ENCODE peak calls at places on chromosomes 5 and 9, in six cellular contexts. Q is coronary artery, H is breast epithelium, O is spleen, M is A673, T is kidney. R is an unnamed sample.

GRCh38 chr5:113965225-113965624 is 396.6 kb upstream of the KCNN2 start:
- DNase-seq in M (no peak), Q (no peak), H (no peak), T (no peak), O (no peak), R (no peak)

GRCh38 chr9:14347408-14348224 is 33.7 kb upstream of the NFIB start:
- DNase-seq in O (no peak), H (no peak), M (peak), Q (peak), T (peak), R (no peak)

GRCh38 chr5:93307557-93307956 is 273.5 kb downstream of the NR2F1-AS1 start:
- DNase-seq in Q (no peak), M (peak), T (no peak), O (no peak), H (no peak), R (no peak)

GRCh38 chr5:58262226-58262625 is 197.7 kb downstream of the PLK2 start:
- DNase-seq in H (no peak), T (no peak), Q (no peak), O (no peak), M (no peak), R (no peak)

GRCh38 chr9:83714316-83714715 is 6.6 kb upstream of the UBQLN1 start:
- DNase-seq in O (no peak), M (peak), H (no peak), T (no peak), Q (no peak), R (no peak)

GRCh38 chr5:140145818-140146522 is 20.2 kb downstream of the IGIP start:
- DNase-seq in T (peak), Q (peak), O (peak), H (peak), M (no peak), R (peak)

GRCh38 chr5:151156732-151157402 is 712 bp downstream of the ANXA6 start:
- DNase-seq in O (peak), H (no peak), Q (no peak), M (peak), T (no peak), R (no peak)

GRCh38 chr5:158942217-158942616 is 157.5 kb downstream of the EBF1 start:
- DNase-seq in H (no peak), O (no peak), Q (no peak), T (no peak), M (no peak), R (no peak)

GRCh38 chr9:112849363-112849922 is 41.2 kb downstream of the SLC46A2 start:
- DNase-seq in T (no peak), Q (no peak), H (no peak), M (no peak), O (no peak), R (no peak)

GRCh38 chr5:176446884-176447537 is 1.2 kb upstream of the FAF2 start:
- DNase-seq in T (no peak), Q (peak), M (no peak), O (peak), H (no peak), R (no peak)

GRCh38 chr9:111023090-111023489 is 15.2 kb downstream of the LPAR1 start:
- DNase-seq in T (no peak), O (no peak), Q (no peak), H (no peak), M (no peak), R (no peak)
- TF ChIP-seq CTCF in T (no peak), O (no peak), Q (no peak), H (no peak), M (no peak), R (no peak)

GRCh38 chr5:77643654-77644404 is 5.3 kb upstream of the OTP start:
- DNase-seq in O (no peak), H (no peak), M (no peak), T (no peak), Q (no peak), R (no peak)

GRCh38 chr5:77641397-77641943 is 3.0 kb upstream of the OTP start:
- DNase-seq in M (no peak), T (no peak), H (no peak), O (no peak), Q (no peak), R (no peak)

GRCh38 chr5:77644443-77645157 is 6.1 kb upstream of the OTP start:
- DNase-seq in M (no peak), Q (no peak), T (no peak), H (no peak), O (no peak), R (no peak)

GRCh38 chr5:77641963-77642589 is 3.6 kb upstream of the OTP start:
- DNase-seq in T (no peak), Q (no peak), M (no peak), O (no peak), H (no peak), R (no peak)

DNA sequence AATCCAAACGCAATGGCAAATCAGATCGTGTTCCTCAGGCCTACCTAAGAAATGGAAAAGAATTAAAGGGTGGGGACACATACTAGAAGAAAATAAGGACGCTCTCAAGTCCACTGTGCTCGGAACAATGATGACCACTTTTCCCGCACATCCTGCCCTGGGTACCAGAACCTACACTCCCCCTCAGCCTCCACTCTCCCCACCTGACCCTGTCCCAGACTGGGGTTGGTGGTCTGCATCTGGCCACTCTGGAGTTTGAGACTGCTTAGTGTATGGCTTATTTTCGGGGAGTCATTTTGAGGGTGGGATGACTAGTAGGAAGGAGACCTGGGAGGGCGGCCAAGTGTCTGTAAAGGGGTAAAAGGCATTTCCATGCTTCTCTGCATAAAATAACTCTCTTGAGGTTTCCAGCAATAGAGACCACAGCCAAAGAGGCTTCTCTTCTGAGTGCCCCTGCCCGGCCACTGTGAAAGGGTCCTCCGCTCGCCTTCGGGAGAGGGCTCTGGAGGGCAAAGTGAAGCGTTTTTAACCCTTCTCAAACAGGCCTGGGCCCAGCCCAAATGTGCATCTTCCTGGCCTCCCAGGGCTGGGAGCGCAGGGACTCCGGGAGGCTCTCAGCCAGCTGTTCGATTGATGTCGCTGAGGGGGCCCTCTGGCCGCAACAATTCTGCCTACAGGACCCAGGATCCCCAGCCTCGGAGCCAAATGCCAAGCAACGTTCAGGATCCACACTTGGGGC is 4.6 kb upstream of the OTP start:
- DNase-seq in M (no peak), T (peak), H (no peak), Q (no peak), O (no peak), R (no peak)
- H3K4me3 ChIP-seq in M (no peak), T (no peak), H (no peak), Q (peak), O (no peak), R (no peak)

DNA sequence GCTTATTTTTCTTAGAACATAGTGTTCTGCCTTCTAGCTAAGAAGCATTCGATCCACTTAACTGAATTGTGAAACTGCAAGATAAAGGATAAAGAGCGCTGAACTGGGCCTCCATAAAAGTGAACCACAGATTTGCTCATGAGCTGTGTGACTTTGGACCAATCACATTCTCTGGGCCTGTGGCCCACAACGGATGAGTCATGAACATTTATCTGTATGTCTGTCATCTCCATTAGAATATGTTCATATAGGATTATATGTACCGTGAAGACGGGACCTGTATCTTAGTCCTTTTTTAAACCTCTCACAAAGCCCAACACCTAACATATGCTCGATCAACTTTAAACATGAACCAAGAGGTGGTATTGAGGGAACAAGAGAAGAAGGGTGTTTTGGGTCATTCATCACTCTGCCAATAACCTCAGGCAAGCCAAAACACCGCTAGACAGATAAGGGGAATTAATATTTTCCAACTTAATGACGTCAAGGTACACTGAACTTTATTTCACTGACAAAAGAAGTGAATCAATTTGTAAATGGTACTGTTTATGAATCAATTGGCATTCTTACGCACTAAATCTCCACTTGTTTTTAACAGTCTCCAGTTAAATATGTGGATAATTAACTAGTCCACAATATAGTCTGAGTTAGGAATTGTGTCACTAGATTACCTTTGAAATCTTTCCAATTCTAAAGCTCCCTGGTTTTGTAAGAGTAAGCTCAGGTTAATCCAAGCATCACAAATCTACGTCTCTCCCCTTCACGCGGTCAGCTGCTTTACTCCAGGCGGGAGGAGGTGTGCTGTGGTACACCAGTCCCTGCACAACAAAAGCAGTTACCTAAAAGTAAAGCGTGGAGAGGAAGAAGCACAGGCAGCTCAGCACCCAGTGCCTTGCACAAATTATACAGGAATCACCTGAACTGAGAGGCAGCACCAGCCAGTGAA is 1.6 kb downstream of the TMEM245 start:
- DNase-seq in H (no peak), M (peak), O (no peak), T (peak), Q (no peak), R (no peak)
- H3K27ac ChIP-seq in H (peak), M (peak), O (peak), T (peak), Q (peak), R (no peak)

GRCh38 chr9:89225587-89225986 is 47.0 kb upstream of the SHC3 start:
- DNase-seq in T (no peak), Q (no peak), H (no peak), M (no peak), O (no peak), R (no peak)
- TF ChIP-seq CTCF in T (no peak), Q (no peak), H (no peak), M (no peak), O (no peak), R (no peak)

DNA sequence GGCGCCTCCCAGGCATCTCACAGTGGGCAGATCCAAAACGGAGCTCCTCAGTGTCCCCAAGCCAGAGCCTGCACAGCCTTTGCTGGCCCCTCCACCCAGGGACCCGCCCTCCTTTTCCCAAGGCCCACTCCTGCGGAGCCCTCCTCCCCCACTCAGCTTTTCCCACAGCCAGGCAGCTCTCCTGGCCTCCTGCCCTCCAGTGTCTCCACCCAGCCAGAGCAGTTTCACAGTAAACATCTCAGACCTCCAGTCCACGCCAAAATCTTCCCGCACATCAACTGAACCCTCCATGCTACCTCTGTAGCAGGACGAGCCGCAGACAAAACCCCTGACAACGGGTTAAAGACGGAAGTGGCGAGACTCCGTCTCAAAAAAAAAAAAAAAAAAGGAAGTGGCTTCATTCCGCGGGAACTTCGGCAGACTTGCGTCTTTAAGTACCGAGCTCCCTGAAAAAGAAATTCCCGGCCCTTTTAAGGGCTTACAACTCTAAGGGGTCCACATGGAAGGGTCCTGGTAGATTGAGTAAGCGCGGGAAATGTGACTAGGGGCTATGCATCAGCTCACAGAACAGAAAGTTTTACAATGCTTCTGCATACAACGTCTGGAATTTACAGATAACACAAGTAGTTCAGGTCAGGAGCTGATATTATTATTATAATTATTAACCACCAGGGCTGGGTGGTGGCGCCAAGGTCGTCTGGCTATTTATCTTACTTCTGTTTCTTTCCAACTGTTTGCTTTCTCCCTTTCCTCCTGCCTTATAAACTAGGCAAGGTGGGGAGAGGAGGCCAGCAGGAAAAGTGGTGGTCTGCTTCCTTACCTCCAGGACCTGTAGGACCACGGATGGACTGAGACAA is 11.4 kb upstream of the GRIN1 start:
- DNase-seq in H (no peak), O (no peak), Q (no peak), T (no peak), M (no peak), R (no peak)
- H3K4me3 ChIP-seq in H (peak), O (peak), Q (peak), T (peak), M (peak), R (peak)

DNA sequence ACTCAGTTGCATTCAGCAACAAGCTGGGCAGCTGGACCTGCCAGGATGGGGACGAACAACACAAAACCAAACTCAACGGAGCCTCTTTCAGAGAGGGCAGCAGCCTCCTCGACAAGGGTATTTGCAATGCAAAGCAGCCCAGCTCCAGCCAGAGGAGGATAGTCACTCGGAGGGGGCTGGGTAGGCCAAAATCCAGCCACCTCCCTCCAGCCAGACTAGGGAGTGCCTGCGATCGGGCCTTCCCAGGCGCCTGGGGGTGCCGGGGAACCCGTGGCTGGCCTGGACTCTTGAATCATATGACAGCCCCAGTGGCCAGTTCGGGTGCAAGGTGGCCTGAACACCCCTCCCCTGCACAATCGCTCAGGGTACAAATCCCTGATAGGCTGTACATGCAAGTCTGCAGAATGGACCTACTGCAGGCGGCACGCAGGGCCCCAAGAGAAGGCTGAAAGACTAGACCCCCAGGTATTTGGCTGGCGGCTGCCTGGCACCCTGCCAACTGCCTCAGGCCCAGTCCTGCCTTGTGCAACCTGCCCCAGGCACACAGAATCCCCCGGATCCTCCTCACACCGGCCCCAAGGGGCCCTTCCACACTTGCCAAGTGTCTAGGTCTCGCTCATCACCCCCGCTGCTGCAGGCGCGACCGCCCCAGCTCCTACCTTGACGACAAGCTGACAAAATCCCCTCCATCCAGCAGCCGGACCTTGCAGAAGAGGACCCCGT is 1.3 kb downstream of the EEIG1 start:
- DNase-seq in O (peak), T (peak), H (no peak), M (peak), Q (no peak), R (no peak)
- H3K27ac ChIP-seq in O (peak), T (peak), H (peak), M (peak), Q (peak), R (peak)

GRCh38 chr5:115531380-115531779 is 13.2 kb downstream of the FEM1C start:
- DNase-seq in M (no peak), H (no peak), Q (no peak), T (no peak), O (no peak), R (no peak)

GRCh38 chr5:115532517-115532916 is 12.1 kb downstream of the FEM1C start:
- DNase-seq in M (peak), Q (no peak), O (no peak), H (no peak), T (no peak), R (no peak)

GRCh38 chr5:115530426-115530825 is 14.1 kb downstream of the FEM1C start:
- DNase-seq in Q (no peak), T (no peak), M (no peak), H (no peak), O (no peak), R (no peak)

GRCh38 chr5:115535479-115536035 is 9.0 kb downstream of the FEM1C start:
- DNase-seq in M (no peak), T (no peak), Q (no peak), H (no peak), O (no peak), R (no peak)

GRCh38 chr5:115531787-115532367 is 12.7 kb downstream of the FEM1C start:
- DNase-seq in Q (no peak), H (no peak), T (no peak), M (no peak), O (no peak), R (no peak)
- TF ChIP-seq CTCF in Q (no peak), H (no peak), T (no peak), M (no peak), O (no peak), R (no peak)

GRCh38 chr9:130662099-130662926 is 2.1 kb upstream of the PRDM12 start:
- DNase-seq in O (no peak), T (no peak), M (no peak), Q (no peak), H (no peak), R (no peak)
- H3K4me3 ChIP-seq in O (peak), T (no peak), M (no peak), Q (peak), H (no peak), R (peak)

GRCh38 chr5:78647838-78648358 is 674 bp downstream of the LHFPL2 start:
- DNase-seq in Q (peak), O (no peak), M (peak), T (peak), H (peak), R (no peak)

GRCh38 chr5:78648359-78649219 is at the start of gene LHFPL2:
- DNase-seq in H (peak), O (peak), Q (peak), M (peak), T (peak), R (peak)

GRCh38 chr5:78650562-78650930 is 2.0 kb upstream of the LHFPL2 start:
- DNase-seq in Q (no peak), T (no peak), O (no peak), H (no peak), M (no peak), R (no peak)

GRCh38 chr5:78649816-78650561 is 1.4 kb upstream of the LHFPL2 start:
- DNase-seq in O (no peak), M (no peak), Q (no peak), H (no peak), T (no peak), R (no peak)

GRCh38 chr5:78649220-78649700 is 688 bp upstream of the LHFPL2 start:
- DNase-seq in T (no peak), M (peak), H (no peak), Q (no peak), O (no peak), R (no peak)
- H3K27ac ChIP-seq in T (no peak), M (no peak), H (peak), Q (peak), O (peak), R (no peak)

R was measured in CD8-positive, alpha-beta T cell.